ENCODE peak calls at places on chromosome 5, in six cellular contexts. O is adrenal gland; C is osteoblast; K is PC-9; E is CD8-positive, alpha-beta T cell; J is right atrium auricular region. G is an unnamed sample.

GRCh38 chr5:137954131-137954879 is 65.0 kb downstream of the PKD2L2 start:
- DNase-seq in O (peak), C (peak), K (no peak), E (no peak), J (no peak), G (no peak)

GRCh38 chr5:176491056-176491646 is 43.0 kb downstream of the FAF2 start:
- DNase-seq in O (no peak), C (peak), K (no peak), E (no peak), J (no peak), G (no peak)

GRCh38 chr5:72067682-72068470 is 39.4 kb upstream of the MAP1B start:
- DNase-seq in O (no peak), C (no peak), K (peak), E (no peak), J (no peak), G (no peak)

GRCh38 chr5:136053336-136054121 is 24.7 kb downstream of the TGFBI start:
- DNase-seq in O (peak), C (peak), K (peak), E (no peak), J (peak), G (no peak)

GRCh38 chr5:14266686-14267085 is 123.5 kb downstream of the TRIO start:
- DNase-seq in O (no peak), C (no peak), K (no peak), E (no peak), J (no peak), G (no peak)

GRCh38 chr5:115559524-115559923 is 14.9 kb upstream of the FEM1C start:
- DNase-seq in O (no peak), C (no peak), K (peak), E (no peak), J (no peak), G (no peak)

GRCh38 chr5:179405054-179405416 is 59.8 kb upstream of the ADAMTS2 start:
- DNase-seq in O (no peak), C (no peak), K (no peak), E (no peak), J (no peak), G (no peak)

GRCh38 chr5:151682751-151683331 is 3.9 kb downstream of the SPARC start:
- DNase-seq in O (peak), C (peak), K (no peak), E (no peak), J (no peak), G (no peak)

GRCh38 chr5:64397552-64397951 is 108.3 kb upstream of the RGS7BP start:
- DNase-seq in O (no peak), C (no peak), K (no peak), E (no peak), J (no peak), G (no peak)

GRCh38 chr5:53170748-53171349 is 61.3 kb upstream of the MOCS2 start:
- DNase-seq in O (peak), C (peak), K (no peak), E (no peak), J (no peak), G (no peak)

GRCh38 chr5:19179561-19179960 is 808.4 kb downstream of the CDH18 start:
- DNase-seq in O (no peak), C (no peak), K (no peak), E (no peak), J (no peak), G (no peak)

GRCh38 chr5:55708732-55709131 is 3.4 kb downstream of the SLC38A9 start:
- DNase-seq in O (no peak), C (peak), K (no peak), E (no peak), J (no peak), G (no peak)

DNA sequence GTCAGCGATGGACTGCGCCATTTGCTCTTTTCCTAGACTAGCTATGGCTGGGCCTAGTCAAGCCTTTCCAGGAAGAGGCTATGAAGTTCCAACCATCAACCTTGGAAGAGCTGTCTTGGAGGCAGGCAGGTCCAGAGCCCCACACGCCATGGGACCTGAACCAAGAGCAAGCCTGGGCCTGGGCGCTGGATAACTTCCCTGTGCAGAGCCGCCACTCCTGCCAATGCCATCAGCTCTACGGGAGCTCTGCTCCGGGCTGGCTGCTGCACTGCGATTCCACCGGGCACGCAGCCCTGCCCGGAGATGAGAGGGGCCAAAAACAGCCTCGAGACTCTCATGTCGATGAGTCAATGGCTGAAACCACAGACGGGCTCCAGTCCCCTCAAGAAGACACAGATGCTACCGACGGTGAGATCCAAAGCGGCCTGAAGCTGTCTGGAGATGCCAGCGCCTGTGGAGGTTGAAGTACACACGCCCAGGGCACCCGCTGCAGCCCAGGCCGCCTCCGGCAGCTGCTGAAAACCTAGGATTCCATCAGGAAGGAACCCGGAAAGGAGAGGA is 103.7 kb upstream of the SELENOP start:
- DNase-seq in O (no peak), C (no peak), K (no peak), E (no peak), J (no peak), G (no peak)
- TF ChIP-seq CTCF in O (no peak), C (no peak), K (no peak), E (no peak), J (no peak), G (no peak)

GRCh38 chr5:175460126-175460525 is 16.1 kb upstream of the DRD1 start:
- DNase-seq in O (no peak), C (no peak), K (no peak), E (no peak), J (no peak), G (no peak)
- TF ChIP-seq CTCF in O (peak), C (peak), K (peak), E (peak), J (peak), G (peak)

DNA sequence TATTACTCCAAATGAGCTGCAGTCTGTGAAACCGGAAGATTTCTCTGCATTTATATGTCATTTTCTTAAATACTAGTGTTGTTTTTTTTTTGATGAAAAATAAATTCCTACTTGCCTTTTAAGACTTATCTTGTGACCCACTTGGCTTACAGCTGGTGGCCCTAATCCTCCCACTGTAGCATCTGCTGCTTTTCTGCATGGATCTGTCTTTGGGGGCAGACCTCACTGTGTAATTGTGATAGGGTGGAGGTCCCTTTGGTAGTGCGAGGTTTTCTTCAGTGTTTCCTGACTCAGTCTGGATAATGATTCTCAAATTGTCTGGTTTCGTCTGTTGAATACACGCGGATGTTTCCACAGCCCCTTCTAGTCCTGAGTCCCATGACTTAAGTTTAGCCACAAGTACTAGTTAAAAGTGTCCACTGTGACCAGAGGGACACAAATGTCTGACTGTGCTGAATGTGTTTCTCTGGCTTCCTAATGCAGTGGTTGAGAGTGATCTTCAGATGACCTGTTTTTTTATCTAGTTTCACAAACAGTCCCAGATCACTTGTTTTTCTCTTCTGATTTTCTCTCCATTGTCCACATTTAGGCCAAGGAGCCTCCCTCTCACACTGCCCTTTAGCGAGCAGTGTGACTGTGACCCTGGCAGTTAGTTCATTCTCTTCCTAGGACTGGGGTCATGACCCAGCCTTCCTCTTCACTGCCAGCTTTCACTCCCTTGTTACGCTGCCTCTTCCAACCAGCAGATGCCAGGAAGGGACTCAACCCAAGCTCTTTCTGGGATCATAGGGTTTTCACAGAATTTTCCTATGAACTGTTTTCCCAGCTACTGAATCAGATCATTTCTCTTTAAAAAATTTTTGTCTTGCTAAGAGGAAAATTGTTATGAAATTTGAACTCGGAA is 70.6 kb downstream of the LMNB1 start:
- DNase-seq in O (peak), C (peak), K (no peak), E (no peak), J (no peak), G (no peak)
- TF ChIP-seq CTCF in O (no peak), C (no peak), K (no peak), E (no peak), J (no peak), G (no peak)

GRCh38 chr5:157993201-157993600 is 134.3 kb upstream of the CLINT1 start:
- DNase-seq in O (no peak), C (no peak), K (no peak), E (no peak), J (no peak), G (no peak)

GRCh38 chr5:157994271-157994691 is 135.3 kb upstream of the CLINT1 start:
- DNase-seq in O (no peak), C (no peak), K (peak), E (no peak), J (no peak), G (no peak)

GRCh38 chr5:157990583-157991181 is 131.7 kb upstream of the CLINT1 start:
- DNase-seq in O (no peak), C (peak), K (no peak), E (no peak), J (no peak), G (no peak)

GRCh38 chr5:157998021-157998504 is 139.1 kb upstream of the CLINT1 start:
- DNase-seq in O (no peak), C (peak), K (peak), E (no peak), J (no peak), G (no peak)

DNA sequence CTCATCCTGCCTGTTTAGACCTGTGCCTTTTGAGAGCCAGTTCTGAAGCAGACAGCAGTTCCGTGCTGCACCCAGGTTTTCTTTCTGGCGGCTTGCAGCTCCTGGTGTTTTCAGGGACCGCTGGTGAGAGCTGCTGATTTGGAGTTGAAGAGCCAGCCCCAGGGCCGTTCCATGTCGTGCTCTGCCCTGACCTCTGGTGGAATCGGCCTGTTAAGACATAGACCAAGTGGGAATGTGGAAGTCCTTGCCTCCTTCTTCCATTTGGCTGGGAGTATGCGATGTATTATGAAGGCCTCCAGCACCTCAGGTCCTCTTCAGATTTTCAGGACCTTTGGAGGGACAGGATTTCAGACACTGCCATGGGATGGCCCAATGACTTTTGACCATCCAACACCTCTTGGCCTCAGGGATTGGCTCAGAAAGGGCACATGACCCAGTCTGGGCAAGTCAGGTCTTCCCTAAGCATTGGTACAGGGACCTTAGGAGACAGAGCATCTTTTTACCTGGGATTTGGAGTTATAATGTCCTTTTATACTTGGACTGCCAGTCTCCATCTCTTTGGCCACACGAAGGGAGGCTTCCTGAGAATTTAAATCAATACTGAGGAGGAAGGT is 136.1 kb upstream of the CLINT1 start:
- DNase-seq in O (peak), C (peak), K (peak), E (peak), J (peak), G (no peak)
- TF ChIP-seq CTCF in O (peak), C (peak), K (peak), E (peak), J (peak), G (peak)

GRCh38 chr5:170280090-170280493 is 17.5 kb downstream of the LCP2 start:
- DNase-seq in O (no peak), C (no peak), K (no peak), E (no peak), J (no peak), G (no peak)

GRCh38 chr5:170277953-170278352 is 19.6 kb downstream of the LCP2 start:
- DNase-seq in O (no peak), C (no peak), K (no peak), E (no peak), J (no peak), G (no peak)

GRCh38 chr5:170275376-170275994 is 22.1 kb downstream of the LCP2 start:
- DNase-seq in O (no peak), C (no peak), K (no peak), E (no peak), J (no peak), G (no peak)

GRCh38 chr5:170283296-170283695 is 14.3 kb downstream of the LCP2 start:
- DNase-seq in O (no peak), C (no peak), K (no peak), E (no peak), J (no peak), G (no peak)

GRCh38 chr5:170278611-170279500 is 18.7 kb downstream of the LCP2 start:
- DNase-seq in O (peak), C (no peak), K (no peak), E (peak), J (no peak), G (peak)
- TF ChIP-seq CTCF in O (no peak), C (no peak), K (no peak), E (no peak), J (no peak), G (no peak)

GRCh38 chr5:8316608-8317007 is 447.7 kb downstream of the MTRR start:
- DNase-seq in O (no peak), C (no peak), K (no peak), E (no peak), J (no peak), G (no peak)

GRCh38 chr5:8321272-8321671 is 452.3 kb downstream of the MTRR start:
- DNase-seq in O (no peak), C (no peak), K (no peak), E (no peak), J (no peak), G (no peak)

GRCh38 chr5:8322478-8322877 is 453.5 kb downstream of the MTRR start:
- DNase-seq in O (no peak), C (no peak), K (no peak), E (no peak), J (no peak), G (no peak)

GRCh38 chr5:8320244-8320643 is 451.3 kb downstream of the MTRR start:
- DNase-seq in O (no peak), C (no peak), K (no peak), E (no peak), J (no peak), G (no peak)
- TF ChIP-seq CTCF in O (no peak), C (no peak), K (no peak), E (no peak), J (no peak), G (no peak)

G was measured in esophagus squamous epithelium.